ENCODE peak calls at places on chromosome 19, in nine cellular contexts. D, U, G, F, P, X, H, S and N are unnamed samples.

GRCh38 chr19:45420356-45420755 is 3.4 kb downstream of the ERCC1 start:
- DNase-seq in D (no peak), U (no peak), G (no peak), F (no peak), P (no peak), X (no peak), H (no peak), S (no peak), N (no peak)

GRCh38 chr19:35943542-35944301 is 7.5 kb downstream of the LRFN3 start:
- DNase-seq in D (no peak), U (no peak), G (no peak), F (no peak), P (no peak), X (no peak), H (no peak), S (no peak), N (no peak)

GRCh38 chr19:20102097-20102496 is 24.3 kb downstream of the ZNF90 start:
- DNase-seq in D (no peak), U (no peak), G (no peak), F (no peak), P (no peak), X (no peak), H (no peak), S (no peak), N (no peak)

GRCh38 chr19:39413903-39414608 is 1.6 kb downstream of the PLEKHG2 start:
- DNase-seq in D (no peak), U (no peak), G (peak; percentile 19), F (no peak), P (no peak), X (no peak), H (no peak), S (no peak), N (no peak)

GRCh38 chr19:2721570-2722540 is 683 bp upstream of the DIRAS1 start:
- DNase-seq in D (no peak), U (no peak), G (no peak), F (no peak), P (no peak), X (no peak), H (no peak), S (no peak), N (no peak)

GRCh38 chr19:6481541-6482342 is at the start of gene DENND1C:
- DNase-seq in D (peak; percentile 63), U (no peak), G (peak; percentile 59), F (no peak), P (peak; percentile 47), X (peak; percentile 12), H (peak; percentile 45), S (no peak), N (no peak)

GRCh38 chr19:47494729-47495128 is 10.7 kb upstream of the KPTN start:
- DNase-seq in D (no peak), U (no peak), G (no peak), F (no peak), P (no peak), X (no peak), H (no peak), S (no peak), N (no peak)

GRCh38 chr19:1161716-1162115 is 12.4 kb downstream of the SBNO2 start:
- DNase-seq in D (no peak), U (no peak), G (no peak), F (no peak), P (no peak), X (no peak), H (no peak), S (no peak), N (peak; percentile 76)

GRCh38 chr19:29206453-29206852 is 6.5 kb downstream of the UQCRFS1 start:
- DNase-seq in D (no peak), U (no peak), G (no peak), F (no peak), P (no peak), X (no peak), H (no peak), S (no peak), N (no peak)

GRCh38 chr19:48419158-48419920 is 25.9 kb downstream of the GRIN2D start:
- DNase-seq in D (peak; percentile 40), U (no peak), G (peak; percentile 64), F (no peak), P (peak; percentile 63), X (no peak), H (peak; percentile 54), S (peak; percentile 60), N (no peak)

GRCh38 chr19:49696865-49697264 is 5.9 kb downstream of the CPT1C start:
- DNase-seq in D (no peak), U (no peak), G (no peak), F (no peak), P (no peak), X (no peak), H (no peak), S (no peak), N (no peak)

GRCh38 chr19:16142032-16142580 is 1.4 kb upstream of the HSH2D start:
- DNase-seq in D (no peak), U (no peak), G (no peak), F (no peak), P (no peak), X (no peak), H (no peak), S (no peak), N (no peak)

GRCh38 chr19:823565-824121 is 1.9 kb upstream of the PLPPR3 start:
- DNase-seq in D (no peak), U (no peak), G (no peak), F (no peak), P (no peak), X (no peak), H (no peak), S (no peak), N (no peak)